ENCODE peak calls at places on chromosomes 7 and 10, in nine cellular contexts. U is lower leg skin, W is progenitor cell of endocrine pancreas, K is neural crest cell, F is endothelial cell, S is WERI-Rb-1, V is osteoblast, M is left lung, Z is cardiac fibroblast. H is an unnamed sample.

GRCh38 chr7:40570218-40570617 is 435.4 kb downstream of the SUGCT start:
- DNase-seq in M (no peak), U (no peak), S (no peak), V (peak; percentile 36), F (no peak), Z (peak; percentile 29), W (no peak), K (no peak), H (no peak)

GRCh38 chr7:121334875-121335648 is 6.3 kb downstream of the WNT16 start:
- DNase-seq in V (no peak), S (no peak), W (no peak), F (no peak), Z (no peak), K (no peak), U (no peak), M (no peak), H (no peak)

GRCh38 chr7:114083714-114084113 is 164.9 kb upstream of the PPP1R3A start:
- DNase-seq in Z (no peak), W (no peak), M (no peak), V (no peak), F (no peak), U (no peak), S (no peak), K (no peak), H (no peak)

GRCh38 chr10:62924344-62924748 is 108.2 kb upstream of the EGR2 start:
- DNase-seq in F (no peak), W (peak; percentile 10), U (no peak), S (no peak), V (no peak), K (no peak), Z (no peak), M (no peak), H (peak; percentile 19)

GRCh38 chr10:119817991-119818888 is 54.4 kb downstream of the MCMBP start:
- DNase-seq in S (no peak), V (peak; percentile 88), U (peak; percentile 91), M (peak; percentile 84), Z (peak; percentile 65), W (peak; percentile 95), F (peak; percentile 94), K (peak; percentile 77), H (peak; percentile 91)

GRCh38 chr7:7344583-7344982 is 162.2 kb downstream of the C1GALT1 start:
- DNase-seq in F (no peak), U (no peak), S (no peak), M (no peak), V (no peak), K (no peak), Z (no peak), W (no peak), H (no peak)

GRCh38 chr10:43037942-43038782 is 38.7 kb upstream of the RET start:
- DNase-seq in V (peak; percentile 58), M (peak; percentile 64), K (no peak), Z (no peak), S (no peak), W (no peak), F (no peak), U (no peak), H (no peak)

GRCh38 chr7:91193141-91193540 is 71.1 kb upstream of the FZD1 start:
- DNase-seq in M (no peak), S (no peak), V (no peak), K (no peak), F (no peak), U (no peak), Z (peak; percentile 19), W (no peak), H (no peak)

GRCh38 chr7:100951888-100952560 is 2.7 kb downstream of the MUC3A start:
- DNase-seq in U (no peak), M (no peak), Z (no peak), K (no peak), V (peak; percentile 35), F (no peak), S (no peak), W (no peak), H (no peak)

GRCh38 chr10:123772645-123773508 is 106.7 kb downstream of the GPR26 start:
- DNase-seq in Z (no peak), K (no peak), W (no peak), U (no peak), S (no peak), V (no peak), M (no peak), F (no peak), H (no peak)

GRCh38 chr7:156124356-156124755 is 312.1 kb upstream of the SHH start:
- DNase-seq in Z (no peak), V (no peak), S (no peak), K (no peak), M (no peak), U (peak; percentile 62), F (no peak), W (no peak), H (no peak)

GRCh38 chr10:12165992-12166775 is 29.5 kb downstream of the NUDT5 start:
- DNase-seq in Z (no peak), F (no peak), U (no peak), M (no peak), S (no peak), K (no peak), V (no peak), W (no peak), H (no peak)

GRCh38 chr10:87623191-87623590 is 36.5 kb upstream of the PAPSS2 start:
- DNase-seq in M (no peak), Z (no peak), F (no peak), S (no peak), W (no peak), K (no peak), U (no peak), V (no peak), H (no peak)
- TF ChIP-seq CTCF in M (no peak), Z (no peak), F (no peak), S (no peak), W (no peak), K (no peak), U (no peak), V (no peak), H (no peak)

GRCh38 chr7:47325337-47325736 is 256.6 kb downstream of the TNS3 start:
- DNase-seq in U (peak; percentile 61), W (no peak), Z (no peak), K (no peak), M (no peak), V (no peak), F (no peak), S (no peak), H (no peak)

GRCh38 chr7:47326808-47327207 is 255.1 kb downstream of the TNS3 start:
- DNase-seq in Z (peak; percentile 81), F (no peak), V (no peak), M (no peak), K (no peak), U (peak; percentile 83), W (no peak), S (no peak), H (no peak)

GRCh38 chr7:47327698-47328391 is 254.1 kb downstream of the TNS3 start:
- DNase-seq in U (peak; percentile 94), M (peak; percentile 91), Z (peak; percentile 90), K (peak; percentile 82), V (peak; percentile 97), F (peak; percentile 61), S (no peak), W (peak; percentile 57), H (peak; percentile 89)

GRCh38 chr7:47327306-47327697 is 254.6 kb downstream of the TNS3 start:
- DNase-seq in U (peak; percentile 70), Z (peak; percentile 57), W (no peak), S (no peak), V (no peak), F (no peak), K (no peak), M (no peak), H (no peak)

DNA sequence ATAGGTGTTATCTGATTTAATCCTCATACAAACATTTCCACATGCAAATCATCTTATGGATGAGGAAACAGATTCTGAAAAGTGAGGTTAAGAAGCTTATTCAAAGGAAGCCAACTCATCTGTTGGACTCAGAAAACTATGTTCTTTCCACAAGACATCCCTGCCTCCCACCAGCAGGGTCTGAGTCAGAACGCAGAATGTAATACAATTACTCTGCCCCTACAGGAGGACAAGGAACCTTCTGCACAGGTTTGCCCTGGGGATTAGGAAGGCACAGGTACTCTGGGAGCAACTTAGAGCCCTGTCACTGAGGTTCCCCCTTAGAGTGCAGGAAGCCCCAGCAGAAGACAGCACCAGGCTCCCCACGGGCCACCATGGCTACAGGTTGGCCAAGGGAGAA is 255.7 kb downstream of the TNS3 start:
- DNase-seq in S (peak; percentile 40), K (no peak), W (no peak), M (no peak), Z (peak; percentile 66), F (no peak), U (no peak), V (peak; percentile 86), H (no peak)
- TF ChIP-seq CTCF in S (peak; percentile 27), K (peak; percentile 36), W (peak; percentile 43), M (no peak), Z (peak; percentile 65), F (no peak), U (no peak), V (peak; percentile 37), H (no peak)

DNA sequence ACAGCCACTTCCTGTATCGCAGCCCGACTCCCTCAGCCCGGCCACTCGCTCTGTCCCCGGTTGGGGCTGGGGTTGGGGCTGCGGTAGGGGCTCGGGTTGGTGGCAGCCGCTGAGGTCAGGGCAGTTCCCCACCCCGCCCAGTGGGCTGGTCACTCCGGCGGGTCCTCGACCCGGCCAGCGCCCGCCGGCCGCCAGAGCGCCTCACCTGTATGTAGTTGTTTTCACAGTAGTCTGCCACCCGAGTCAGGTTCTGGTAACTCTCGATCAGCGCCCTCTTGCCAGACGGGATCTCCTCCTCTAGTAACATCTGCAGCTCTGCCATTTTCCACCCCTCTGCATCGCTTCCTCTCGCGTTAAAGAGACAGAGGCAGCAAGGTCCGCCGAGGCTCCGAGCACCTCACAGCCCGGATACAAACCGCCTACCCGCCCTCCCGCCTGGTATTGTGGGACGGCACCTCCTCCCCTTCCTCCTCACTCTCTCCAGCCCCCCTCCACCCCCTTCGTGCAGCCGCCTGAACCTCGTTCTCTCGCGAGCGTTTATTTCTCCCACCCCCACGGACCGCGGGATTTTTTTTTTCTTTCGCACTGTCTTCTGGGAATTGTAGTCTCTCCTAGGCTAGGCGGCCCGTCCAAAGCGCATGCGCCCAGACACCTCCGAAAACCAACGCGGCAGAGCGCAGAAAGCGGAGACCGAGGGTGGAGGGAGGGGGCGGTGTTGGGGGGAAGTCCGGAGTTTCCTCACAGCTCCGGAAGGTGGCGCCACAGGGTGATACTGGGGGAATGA is at the start of gene ABI1:
- DNase-seq in F (peak; percentile 98), S (peak; percentile 94), W (peak; percentile 97), V (peak; percentile 94), U (peak; percentile 99), M (peak; percentile 98), K (peak; percentile 98), Z (peak; percentile 99), H (peak; percentile 97)
- TF ChIP-seq CTCF in F (no peak), S (peak; percentile 34), W (peak; percentile 82), V (no peak), U (no peak), M (peak; percentile 80), K (no peak), Z (peak; percentile 67), H (peak; percentile 77)

DNA sequence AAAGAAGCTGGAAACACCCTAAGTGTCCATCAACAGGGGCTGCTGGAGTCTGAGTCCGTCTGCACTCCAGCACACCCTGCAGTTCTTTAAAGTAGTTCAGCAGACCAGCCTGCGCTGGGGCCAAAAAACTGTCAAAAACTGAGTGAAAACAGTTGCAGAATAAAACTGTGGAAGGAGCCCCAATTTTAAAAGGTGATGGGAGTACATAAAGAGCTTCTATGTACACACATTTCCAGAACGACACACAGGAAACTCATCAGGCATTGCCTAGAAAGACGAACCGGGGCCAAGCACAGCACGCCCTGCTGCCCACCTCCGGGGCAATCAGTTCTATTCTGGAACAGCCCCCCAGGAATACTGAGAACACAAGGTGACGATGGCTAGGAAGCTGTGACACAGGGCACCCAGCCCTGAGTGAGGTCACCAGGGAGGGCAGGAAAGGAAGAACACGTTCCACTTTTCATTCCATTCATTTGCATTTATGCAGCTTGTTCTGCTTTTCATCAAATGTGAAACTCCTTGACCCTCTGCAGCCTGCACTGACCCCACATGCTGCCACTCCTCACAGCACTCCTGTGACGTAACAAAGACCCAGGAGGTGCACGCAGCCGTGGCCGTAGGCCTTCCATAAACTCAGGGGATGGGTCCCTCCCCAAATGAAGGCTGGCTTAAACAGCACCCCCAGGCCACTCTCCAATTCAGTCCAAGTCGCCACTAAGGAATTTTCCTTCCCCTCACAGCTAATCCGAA is 29.0 kb downstream of the MAD1L1 start:
- DNase-seq in F (no peak), V (peak; percentile 53), U (no peak), S (no peak), M (no peak), Z (peak; percentile 61), K (no peak), W (no peak), H (no peak)
- TF ChIP-seq CTCF in F (no peak), V (no peak), U (no peak), S (no peak), M (no peak), Z (no peak), K (no peak), W (no peak), H (no peak)